ENCODE peak calls at places on chromosome 10, in five cellular contexts. E is lower leg skin, F is left ventricle myocardium inferior, K is IMR-90, I is left lung. J is an unnamed sample.

GRCh38 chr10:70930251-70931000 is 42.1 kb upstream of the PCBD1 start:
- DNase-seq in E (no peak), F (no peak), K (no peak), I (no peak), J (no peak)

GRCh38 chr10:86585037-86585725 is 63.6 kb upstream of the WAPL start:
- DNase-seq in E (peak), F (peak), K (peak), I (peak), J (peak)

GRCh38 chr10:67696029-67696428 is at the start of gene CTNNA3:
- DNase-seq in E (no peak), F (no peak), K (no peak), I (no peak), J (no peak)

GRCh38 chr10:6168059-6168458 is 34.7 kb upstream of the PFKFB3 start:
- DNase-seq in E (no peak), F (no peak), K (no peak), I (no peak), J (no peak)

GRCh38 chr10:13311177-13311575 is 11.3 kb upstream of the PHYH start:
- DNase-seq in E (no peak), F (no peak), K (peak), I (no peak), J (no peak)

GRCh38 chr10:57973451-57973850 is 294.2 kb downstream of the IPMK start:
- DNase-seq in E (no peak), F (no peak), K (peak), I (no peak), J (peak)

GRCh38 chr10:11706911-11707567 is 35.1 kb upstream of the ECHDC3 start:
- DNase-seq in E (no peak), F (no peak), K (no peak), I (no peak), J (no peak)

GRCh38 chr10:89327803-89328441 is at the start of gene IFIT3:
- DNase-seq in E (no peak), F (peak), K (peak), I (no peak), J (peak)

GRCh38 chr10:17144757-17145156 is 15.1 kb upstream of the CUBN start:
- DNase-seq in E (no peak), F (no peak), K (peak), I (no peak), J (no peak)

GRCh38 chr10:100141446-100142087 is 44.3 kb downstream of the ERLIN1 start:
- DNase-seq in E (no peak), F (no peak), K (no peak), I (no peak), J (no peak)

GRCh38 chr10:10545771-10546170 is 471.9 kb upstream of the CELF2 start:
- DNase-seq in E (no peak), F (no peak), K (no peak), I (no peak), J (no peak)

GRCh38 chr10:113959383-113959760 is 84.3 kb upstream of the ADRB1 start:
- DNase-seq in E (no peak), F (no peak), K (no peak), I (no peak), J (no peak)

GRCh38 chr10:69802424-69803161 is 887 bp downstream of the COL13A1 start:
- DNase-seq in E (no peak), F (peak), K (peak), I (no peak), J (peak)

GRCh38 chr10:100907773-100908172 is 5.0 kb upstream of the SLF2 start:
- DNase-seq in E (no peak), F (no peak), K (peak), I (no peak), J (peak)

GRCh38 chr10:102643346-102644065 is 773 bp upstream of the TRIM8 start:
- DNase-seq in E (no peak), F (peak), K (peak), I (peak), J (peak)

GRCh38 chr10:77578583-77579227 is 58.9 kb downstream of the KCNMA1 start:
- DNase-seq in E (no peak), F (no peak), K (peak), I (no peak), J (peak)

GRCh38 chr10:129970404-129971364 is 6.6 kb upstream of the EBF3 start:
- DNase-seq in E (no peak), F (no peak), K (no peak), I (no peak), J (no peak)

GRCh38 chr10:133400624-133401424 is 6.9 kb downstream of the MTG1 start:
- DNase-seq in E (peak), F (no peak), K (no peak), I (no peak), J (peak)

GRCh38 chr10:6034371-6034770 is 27.8 kb downstream of the IL2RA start:
- DNase-seq in E (no peak), F (no peak), K (no peak), I (no peak), J (no peak)

GRCh38 chr10:77289790-77290189 is 347.8 kb downstream of the KCNMA1 start:
- DNase-seq in E (no peak), F (no peak), K (no peak), I (no peak), J (peak)

GRCh38 chr10:785539-786214 is 96.2 kb upstream of the DIP2C start:
- DNase-seq in E (peak), F (no peak), K (no peak), I (no peak), J (no peak)

GRCh38 chr10:21813944-21814343 is 189.6 kb downstream of the DNAJC1 start:
- DNase-seq in E (no peak), F (no peak), K (no peak), I (no peak), J (no peak)

GRCh38 chr10:21811245-21811585 is 192.3 kb downstream of the DNAJC1 start:
- DNase-seq in E (no peak), F (no peak), K (peak), I (no peak), J (peak)

GRCh38 chr10:21807162-21807561 is 196.4 kb downstream of the DNAJC1 start:
- DNase-seq in E (no peak), F (no peak), K (no peak), I (no peak), J (peak)

GRCh38 chr10:21808525-21808924 is 195.0 kb downstream of the DNAJC1 start:
- DNase-seq in E (no peak), F (no peak), K (no peak), I (no peak), J (no peak)

GRCh38 chr10:21810582-21811244 is 192.8 kb downstream of the DNAJC1 start:
- DNase-seq in E (no peak), F (no peak), K (peak), I (no peak), J (peak)
- TF ChIP-seq CTCF in E (no peak), F (no peak), K (no peak), I (no peak), J (no peak)

GRCh38 chr10:65611592-65611991 is 1314.2 kb upstream of the LRRTM3 start:
- DNase-seq in E (no peak), F (no peak), K (peak), I (no peak), J (peak)
- H3K4me3 ChIP-seq in E (no peak), F (no peak), K (no peak), I (no peak), J (no peak)

DNA sequence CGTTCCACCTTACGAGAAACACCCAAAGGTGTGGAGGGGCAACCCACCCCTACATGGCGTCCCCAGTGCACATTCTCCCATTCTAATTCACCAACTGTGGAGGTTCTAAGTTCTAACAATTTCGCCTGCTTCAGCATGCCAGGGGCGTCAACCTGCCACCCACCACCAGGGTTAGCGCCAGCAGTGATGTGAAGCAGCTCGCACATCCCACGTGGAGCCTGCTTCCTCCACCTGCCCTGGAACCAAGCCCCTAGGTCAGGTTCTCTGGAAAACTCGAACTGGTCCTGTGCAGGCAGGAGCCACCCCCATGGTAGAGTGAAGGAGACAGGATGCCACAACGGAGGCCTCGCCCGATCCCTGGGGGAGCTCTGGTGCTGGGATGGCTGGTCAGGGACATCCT is 33.3 kb upstream of the FXYD4 start:
- DNase-seq in E (no peak), F (no peak), K (no peak), I (no peak), J (no peak)
- TF ChIP-seq CTCF in E (no peak), F (no peak), K (no peak), I (no peak), J (no peak)

GRCh38 chr10:107653832-107654287 is 489.4 kb upstream of the SORCS1 start:
- DNase-seq in E (no peak), F (no peak), K (peak), I (no peak), J (peak)
- H3K4me3 ChIP-seq in E (no peak), F (peak), K (peak), I (peak), J (peak)